ENCODE peak calls at places on chromosomes 7 and 10, in ten cellular contexts. S, A, G, H, J, N, O, K, Z and M are unnamed samples.

GRCh38 chr7:70712942-70713341 is 419.0 kb upstream of the GALNT17 start:
- DNase-seq in S (no peak), H (no peak), K (no peak), N (no peak), A (no peak), O (no peak), Z (no peak), J (no peak), G (no peak), M (no peak)

GRCh38 chr7:54397836-54398612 is 144.2 kb upstream of the VSTM2A start:
- DNase-seq in H (no peak), K (no peak), A (no peak), Z (no peak), O (no peak), G (no peak), N (no peak), J (no peak), S (no peak), M (no peak)

GRCh38 chr7:130995252-130996081 is 261.5 kb upstream of the KLF14 start:
- DNase-seq in A (no peak), Z (no peak), J (no peak), N (no peak), K (no peak), O (peak; percentile 77), S (peak; percentile 61), H (no peak), G (no peak), M (no peak)

GRCh38 chr10:21499910-21500577 is 25.4 kb downstream of the SKIDA1 start:
- DNase-seq in N (no peak), J (peak; percentile 23), H (no peak), K (no peak), G (no peak), Z (peak; percentile 82), A (no peak), O (no peak), S (no peak), M (no peak)

GRCh38 chr10:43574035-43574892 is at the start of gene ZNF239:
- DNase-seq in G (peak; percentile 91), O (peak; percentile 94), A (peak; percentile 91), H (peak; percentile 90), N (peak; percentile 71), J (peak; percentile 85), Z (peak; percentile 85), K (peak; percentile 74), S (peak; percentile 92), M (peak; percentile 90)

GRCh38 chr10:18737841-18738240 is 78.6 kb downstream of the ARL5B start:
- DNase-seq in J (no peak), O (no peak), N (no peak), A (peak; percentile 94), G (no peak), S (peak; percentile 48), H (no peak), K (peak; percentile 99), Z (no peak), M (no peak)

GRCh38 chr10:125661942-125662515 is 20.9 kb downstream of the TEX36 start:
- DNase-seq in A (peak; percentile 92), N (no peak), G (no peak), O (no peak), H (no peak), Z (no peak), J (no peak), K (peak; percentile 83), S (peak; percentile 80), M (no peak)

GRCh38 chr7:104852386-104852785 is 161.6 kb upstream of the KMT2E start:
- DNase-seq in A (no peak), K (no peak), G (no peak), O (no peak), Z (no peak), S (no peak), N (no peak), H (no peak), J (no peak), M (no peak)

GRCh38 chr7:71761336-71761735 is 629.4 kb downstream of the GALNT17 start:
- DNase-seq in S (no peak), H (no peak), Z (no peak), O (no peak), J (no peak), A (no peak), K (no peak), G (no peak), N (no peak), M (no peak)

GRCh38 chr7:3430588-3430987 is 129.5 kb downstream of the SDK1 start:
- DNase-seq in J (no peak), O (no peak), K (no peak), S (no peak), N (no peak), G (no peak), H (no peak), A (no peak), Z (peak; percentile 65), M (no peak)

GRCh38 chr10:97025613-97026242 is 160.0 kb downstream of the SLIT1 start:
- DNase-seq in G (peak; percentile 83), K (peak; percentile 17), N (peak; percentile 82), J (peak; percentile 43), H (peak; percentile 68), O (peak; percentile 79), Z (peak; percentile 69), S (peak; percentile 73), A (peak; percentile 45), M (peak; percentile 25)

GRCh38 chr7:45589915-45590678 is 15.9 kb downstream of the ADCY1 start:
- DNase-seq in S (no peak), Z (no peak), H (peak; percentile 47), O (peak; percentile 54), K (no peak), N (no peak), G (no peak), J (no peak), A (no peak), M (no peak)

GRCh38 chr7:106128846-106129245 is 16.7 kb upstream of the SYPL1 start:
- DNase-seq in J (no peak), A (no peak), Z (no peak), O (no peak), H (no peak), N (no peak), K (no peak), G (no peak), S (no peak), M (no peak)

GRCh38 chr7:1011297-1012003 is 28.5 kb downstream of the CYP2W1 start:
- DNase-seq in G (no peak), H (no peak), A (no peak), Z (no peak), S (no peak), J (no peak), N (no peak), O (no peak), K (no peak), M (no peak)

GRCh38 chr7:134255814-134256213 is 60.9 kb downstream of the SLC35B4 start:
- DNase-seq in G (no peak), A (no peak), J (no peak), K (no peak), N (no peak), H (no peak), O (no peak), S (no peak), Z (peak; percentile 47), M (no peak)

GRCh38 chr10:126599949-126600627 is 70.4 kb downstream of the C10orf90 start:
- DNase-seq in G (no peak), J (no peak), N (no peak), O (no peak), H (no peak), S (no peak), Z (no peak), A (no peak), K (no peak), M (no peak)

GRCh38 chr7:112708236-112708635 is 82.0 kb downstream of the TMEM168 start:
- DNase-seq in N (no peak), G (no peak), H (no peak), O (no peak), J (no peak), K (no peak), S (no peak), Z (no peak), A (no peak), M (no peak)